ENCODE peak calls at places on chromosomes 3 and 15, in four cellular contexts. S is A549, H is HCT116, E is HepG2. Q is an unnamed sample.

GRCh38 chr3:58251653-58252052 is 14.1 kb downstream of the ABHD6 start:
- DNase-seq in S (no peak), H (no peak), E (no peak), Q (no peak)

GRCh38 chr3:169041677-169042171 is 621.8 kb downstream of the MECOM start:
- DNase-seq in S (peak; percentile 15), H (peak; percentile 19), E (peak; percentile 12), Q (peak; percentile 12)

GRCh38 chr3:30332196-30333021 is 274.0 kb upstream of the TGFBR2 start:
- DNase-seq in S (no peak), H (no peak), E (no peak), Q (no peak)

GRCh38 chr3:45153658-45154437 is 7.7 kb upstream of the CDCP1 start:
- DNase-seq in S (no peak), H (no peak), E (peak; percentile 53), Q (no peak)

GRCh38 chr3:85251766-85252165 is 293.0 kb downstream of the CADM2 start:
- DNase-seq in S (no peak), H (no peak), E (no peak), Q (no peak)

GRCh38 chr15:64197425-64197824 is 34.6 kb upstream of the PPIB start:
- DNase-seq in S (no peak), H (no peak), E (no peak), Q (no peak)

GRCh38 chr3:403826-404225 is 207.3 kb downstream of the CHL1 start:
- DNase-seq in S (no peak), H (no peak), E (no peak), Q (no peak)

GRCh38 chr3:116517308-116517707 is 72.0 kb upstream of the LSAMP start:
- DNase-seq in S (no peak), H (no peak), E (no peak), Q (peak; percentile 11)

GRCh38 chr3:135752851-135753250 is 212.7 kb upstream of the PPP2R3A start:
- DNase-seq in S (no peak), H (no peak), E (peak; percentile 3), Q (peak; percentile 21)

GRCh38 chr3:133930341-133930933 is 34.8 kb upstream of the RAB6B start:
- DNase-seq in S (peak; percentile 17), H (peak; percentile 41), E (peak; percentile 25), Q (peak; percentile 79)

GRCh38 chr3:191343115-191343514 is 12.8 kb upstream of the UTS2B start:
- DNase-seq in S (no peak), H (no peak), E (no peak), Q (no peak)

GRCh38 chr3:51024765-51025681 is 350.3 kb downstream of the DOCK3 start:
- DNase-seq in S (no peak), H (no peak), E (no peak), Q (peak; percentile 5)

GRCh38 chr3:119418091-119418512 is 45.3 kb downstream of the TMEM39A start:
- DNase-seq in S (no peak), H (no peak), E (no peak), Q (no peak)

GRCh38 chr3:46926871-46927717 is 49.5 kb downstream of the CCDC12 start:
- DNase-seq in S (no peak), H (no peak), E (no peak), Q (peak; percentile 92)

GRCh38 chr15:82134426-82134825 is 88.6 kb upstream of the MEX3B start:
- DNase-seq in S (no peak), H (no peak), E (no peak), Q (no peak)

GRCh38 chr3:26712211-26713026 is 89.8 kb downstream of the LRRC3B start:
- DNase-seq in S (peak; percentile 25), H (peak; percentile 3), E (peak; percentile 34), Q (peak; percentile 50)

GRCh38 chr3:124676236-124676635 is 54.0 kb upstream of the UMPS start:
- DNase-seq in S (no peak), H (no peak), E (no peak), Q (no peak)

GRCh38 chr3:146375214-146375613 is 94.1 kb downstream of the PLSCR2 start:
- DNase-seq in S (no peak), H (no peak), E (no peak), Q (no peak)

GRCh38 chr3:164417955-164418354 is 660.3 kb downstream of the SI start:
- DNase-seq in S (no peak), H (no peak), E (no peak), Q (no peak)

GRCh38 chr3:13275376-13276005 is 144.6 kb downstream of the NUP210 start:
- DNase-seq in S (no peak), H (no peak), E (no peak), Q (no peak)

GRCh38 chr15:96046620-96047240 is 283.8 kb upstream of the NR2F2 start:
- DNase-seq in S (no peak), H (no peak), E (no peak), Q (peak; percentile 62)

GRCh38 chr3:48142316-48142870 is 45.8 kb downstream of the CDC25A start:
- DNase-seq in S (no peak), H (no peak), E (no peak), Q (no peak)

GRCh38 chr15:29061746-29062660 is 176.2 kb downstream of the APBA2 start:
- DNase-seq in S (no peak), H (no peak), E (no peak), Q (no peak)

GRCh38 chr3:121757087-121757811 is 7.7 kb upstream of the GOLGB1 start:
- DNase-seq in S (no peak), H (no peak), E (no peak), Q (peak; percentile 6)
- TF ChIP-seq MAX in S (no peak), H (no peak), E (no peak), Q (no peak)

GRCh38 chr3:71582612-71583568 is 638 bp downstream of the FOXP1 start:
- DNase-seq in S (no peak), H (no peak), E (peak; percentile 75), Q (peak; percentile 92)

GRCh38 chr3:71581981-71582611 is 1.4 kb downstream of the FOXP1 start:
- DNase-seq in S (no peak), H (no peak), E (peak; percentile 58), Q (peak; percentile 95)

GRCh38 chr3:71580636-71581215 is 2.8 kb downstream of the FOXP1 start:
- DNase-seq in S (no peak), H (no peak), E (no peak), Q (peak; percentile 21)

GRCh38 chr3:71579934-71580318 is 3.6 kb downstream of the FOXP1 start:
- DNase-seq in S (no peak), H (no peak), E (peak; percentile 94), Q (peak; percentile 82)

DNA sequence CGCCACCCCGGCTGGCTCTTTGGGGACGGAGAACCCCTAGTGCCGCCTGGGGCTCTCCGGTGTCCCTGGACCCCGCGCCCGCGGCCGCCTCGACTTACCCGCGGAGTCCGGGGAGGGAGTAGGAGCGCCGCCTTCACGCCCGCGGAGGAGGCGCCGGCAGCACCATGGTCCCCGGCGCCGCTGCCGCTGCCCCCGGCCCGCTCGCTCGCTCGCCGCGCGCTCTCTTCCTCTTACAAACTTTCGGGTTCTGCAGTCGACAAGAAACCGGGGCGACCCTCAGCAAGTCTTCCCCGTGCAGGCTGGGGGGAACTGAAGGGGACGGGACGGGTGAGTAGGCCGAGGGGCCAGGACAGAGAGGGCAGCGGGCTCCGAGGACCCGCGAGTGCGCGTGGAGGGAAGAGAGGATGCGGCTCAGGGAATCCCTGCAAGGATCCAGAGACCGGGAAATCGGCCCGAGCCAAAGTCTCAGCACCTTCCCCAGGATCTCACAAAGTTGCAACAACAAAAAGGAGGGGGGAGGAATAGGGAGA is 2.0 kb downstream of the FOXP1 start:
- DNase-seq in S (no peak), H (no peak), E (no peak), Q (peak; percentile 73)
- H3K4me3 ChIP-seq in S (peak overlapping the region; percentile 75), H (no peak overlapping the region), E (peak overlapping the region; percentile 91), Q (peak overlapping the region; percentile 86)

DNA sequence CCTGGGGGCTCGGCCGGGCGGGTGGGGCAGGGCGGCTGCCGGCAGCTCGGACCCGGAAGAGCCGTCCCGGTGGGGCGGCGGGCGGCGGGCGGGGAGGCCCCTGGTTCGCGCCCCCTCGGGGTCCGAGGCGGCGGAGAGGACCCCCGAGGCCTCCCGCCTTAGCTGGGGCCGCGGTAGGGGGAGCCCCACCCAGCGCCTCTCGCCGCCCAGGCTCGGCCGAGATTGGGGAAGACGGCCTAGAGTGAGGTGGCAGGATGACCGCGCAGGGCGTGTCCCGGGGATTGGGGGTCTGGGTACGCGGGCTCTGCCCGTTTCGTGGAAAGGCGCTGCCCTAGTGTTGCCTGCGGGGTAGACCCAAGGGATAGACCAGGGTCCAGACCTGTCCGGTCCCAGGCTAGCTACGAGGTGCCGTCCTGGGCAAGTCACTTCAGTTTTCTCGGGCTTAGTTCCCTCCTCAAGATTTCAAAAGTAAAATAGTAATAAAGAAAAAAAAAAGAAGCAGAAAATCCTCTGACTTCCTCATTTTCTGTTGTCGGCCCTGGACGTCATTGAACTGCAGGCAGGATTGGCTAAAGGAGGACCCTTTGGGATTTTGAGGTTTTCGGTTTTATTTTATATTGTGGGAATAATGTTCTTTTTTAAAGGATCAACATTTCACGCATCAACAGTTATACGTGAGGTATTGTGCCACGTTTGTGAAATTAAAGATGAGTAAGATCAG is 580 bp downstream of the IQGAP1 start:
- DNase-seq in S (peak; percentile 70), H (no peak), E (peak; percentile 17), Q (peak; percentile 86)
- TF ChIP-seq CTCF in S (no peak), H (no peak), E (no peak), Q (no peak)

DNA sequence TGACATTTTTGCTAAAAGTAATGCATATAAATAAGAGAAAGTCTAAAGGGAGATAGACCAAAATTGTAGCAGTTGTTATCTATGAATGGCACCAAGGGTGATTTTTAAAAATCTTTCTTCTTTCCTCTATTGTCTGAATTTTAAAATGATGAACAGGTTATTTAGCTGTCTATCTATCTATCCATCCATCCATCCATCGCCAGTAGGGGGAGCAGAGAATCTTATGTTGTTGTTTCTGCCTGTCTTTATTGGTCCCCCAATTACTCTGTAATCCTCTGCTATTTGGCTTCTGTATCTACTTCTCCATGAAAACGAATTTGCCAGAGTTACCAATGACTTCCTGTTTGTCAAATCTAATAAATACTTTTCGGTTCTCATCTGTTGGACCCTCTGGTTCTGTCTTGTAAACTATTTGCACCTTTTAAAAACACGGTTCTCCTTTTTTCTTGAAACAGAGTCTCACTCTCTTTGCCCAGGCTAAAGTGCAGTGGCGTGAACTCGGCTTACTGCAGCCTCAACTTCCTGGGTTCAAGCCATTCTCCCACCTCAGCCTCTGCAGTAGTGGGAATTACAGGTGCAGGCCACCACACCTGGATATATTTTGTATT is 86.0 kb downstream of the ECT2 start:
- DNase-seq in S (peak; percentile 18), H (peak; percentile 32), E (peak; percentile 35), Q (peak; percentile 57)
- TF ChIP-seq MAX in S (no peak), H (no peak), E (no peak), Q (no peak)

GRCh38 chr3:151199569-151200438 is 3.2 kb downstream of the GPR171 start:
- DNase-seq in S (no peak), H (no peak), E (no peak), Q (no peak)

GRCh38 chr3:151200586-151200985 is 2.4 kb downstream of the GPR171 start:
- DNase-seq in S (no peak), H (no peak), E (no peak), Q (no peak)

GRCh38 chr3:151198849-151199248 is 4.2 kb downstream of the GPR171 start:
- DNase-seq in S (no peak), H (no peak), E (no peak), Q (no peak)

GRCh38 chr3:151203053-151203420 is at the start of gene GPR171:
- DNase-seq in S (no peak), H (no peak), E (no peak), Q (no peak)

GRCh38 chr3:151201046-151201730 is 1.8 kb downstream of the GPR171 start:
- DNase-seq in S (no peak), H (no peak), E (no peak), Q (no peak)
- H3K4me3 ChIP-seq in S (no peak overlapping the region), H (no peak overlapping the region), E (no peak overlapping the region), Q (no peak overlapping the region)

DNA sequence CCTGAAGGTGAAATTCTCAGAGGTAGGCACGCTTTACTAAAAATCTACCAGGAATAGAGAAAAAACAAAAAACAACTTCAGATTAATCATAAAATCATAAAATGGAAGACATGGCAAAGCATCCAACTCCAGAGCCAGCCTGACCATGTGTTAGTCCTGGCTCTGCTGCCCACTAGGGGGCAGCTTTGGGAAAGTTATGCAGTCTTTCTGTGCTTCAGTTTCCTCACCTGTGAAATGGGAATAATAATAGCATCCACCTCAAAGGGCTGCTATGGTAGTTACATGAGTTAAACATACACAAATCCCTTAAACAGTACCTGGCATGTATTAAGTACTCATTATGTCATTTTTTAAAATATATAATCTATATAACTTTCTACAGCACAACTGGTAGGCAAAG is 52.3 kb downstream of the WNT5A start:
- DNase-seq in S (no peak), H (no peak), E (no peak), Q (peak; percentile 38)
- TF ChIP-seq CTCF in S (peak; percentile 16), H (no peak), E (peak; percentile 15), Q (peak; percentile 64)

Q was measured in NB4.